ENCODE peak calls at places on chromosome 4, in six cellular contexts. One of them, this sample, is unnamed.

GRCh38 chr4:108425988-108426387 is 194.4 kb upstream of the RPL34 start:
- DNase-seq in HepG2: no peak
- DNase-seq in ACHN: no peak
- DNase-seq in AG09319: no peak
- DNase-seq in naive thymus-derived CD8-positive, alpha-beta T cell: no peak
- DNase-seq in H9: no peak
- DNase-seq in this sample: no peak

GRCh38 chr4:10461850-10462400 is 4.7 kb upstream of the ZNF518B start:
- DNase-seq in AG09319: no peak
- DNase-seq in HepG2: no peak
- DNase-seq in H9: peak; percentile 58
- DNase-seq in naive thymus-derived CD8-positive, alpha-beta T cell: no peak
- DNase-seq in ACHN: no peak
- DNase-seq in this sample: no peak

GRCh38 chr4:151736367-151736766 is 24.4 kb downstream of the GATB start:
- DNase-seq in HepG2: no peak
- DNase-seq in H9: no peak
- DNase-seq in ACHN: no peak
- DNase-seq in naive thymus-derived CD8-positive, alpha-beta T cell: no peak
- DNase-seq in AG09319: no peak
- DNase-seq in this sample: no peak

GRCh38 chr4:25970691-25971427 is 56.8 kb downstream of the SMIM20 start:
- DNase-seq in H9: no peak
- DNase-seq in ACHN: no peak
- DNase-seq in HepG2: peak; percentile 28
- DNase-seq in AG09319: no peak
- DNase-seq in naive thymus-derived CD8-positive, alpha-beta T cell: no peak
- DNase-seq in this sample: no peak

GRCh38 chr4:3335385-3335784 is 42.6 kb downstream of the RGS12 start:
- DNase-seq in AG09319: no peak
- DNase-seq in ACHN: no peak
- DNase-seq in H9: no peak
- DNase-seq in naive thymus-derived CD8-positive, alpha-beta T cell: no peak
- DNase-seq in HepG2: no peak
- DNase-seq in this sample: no peak

GRCh38 chr4:7860600-7861158 is 79.0 kb downstream of the AFAP1 start:
- DNase-seq in AG09319: no peak
- DNase-seq in H9: no peak
- DNase-seq in naive thymus-derived CD8-positive, alpha-beta T cell: no peak
- DNase-seq in ACHN: no peak
- DNase-seq in HepG2: no peak
- DNase-seq in this sample: no peak

GRCh38 chr4:40255722-40256281 is 59.0 kb downstream of the RHOH start:
- DNase-seq in naive thymus-derived CD8-positive, alpha-beta T cell: no peak
- DNase-seq in H9: no peak
- DNase-seq in HepG2: peak; percentile 71
- DNase-seq in AG09319: peak; percentile 83
- DNase-seq in ACHN: peak; percentile 83
- DNase-seq in this sample: no peak

GRCh38 chr4:168600796-168601583 is 104.1 kb downstream of the PALLD start:
- DNase-seq in ACHN: no peak
- DNase-seq in HepG2: no peak
- DNase-seq in AG09319: no peak
- DNase-seq in naive thymus-derived CD8-positive, alpha-beta T cell: no peak
- DNase-seq in H9: no peak
- DNase-seq in this sample: no peak

GRCh38 chr4:176150283-176150682 is 45.1 kb downstream of the SPATA4 start:
- DNase-seq in AG09319: peak; percentile 11
- DNase-seq in ACHN: peak; percentile 46
- DNase-seq in H9: no peak
- DNase-seq in naive thymus-derived CD8-positive, alpha-beta T cell: no peak
- DNase-seq in HepG2: peak; percentile 5
- DNase-seq in this sample: peak; percentile 1

This sample was measured in CD4-positive, alpha-beta memory T cell.